ENCODE peak calls at places on chromosome 6, in four cellular contexts. One of them, this sample, is unnamed. For H3K4me1, the result is how much of the 10 kb centered on the place peaks cover.

GRCh38 chr6:53761036-53761435 is 33.8 kb upstream of the LRRC1 start:
- DNase-seq in upper lobe of left lung: no peak
- DNase-seq in ovary: no peak
- DNase-seq in spleen: no peak
- DNase-seq in this sample: no peak

GRCh38 chr6:39005774-39006173 is 42.8 kb upstream of the GLP1R start:
- DNase-seq in upper lobe of left lung: no peak
- DNase-seq in ovary: no peak
- DNase-seq in spleen: no peak
- DNase-seq in this sample: peak

GRCh38 chr6:28981833-28982475 is 23.2 kb downstream of the ZNF311 start:
- DNase-seq in upper lobe of left lung: peak
- DNase-seq in ovary: peak
- DNase-seq in spleen: peak
- DNase-seq in this sample: peak

GRCh38 chr6:101114703-101115102 is 233.6 kb upstream of the ASCC3 start:
- DNase-seq in upper lobe of left lung: no peak
- DNase-seq in ovary: no peak
- DNase-seq in spleen: no peak
- DNase-seq in this sample: no peak

GRCh38 chr6:44005507-44005903 is 121.7 kb downstream of the MRPL14 start:
- DNase-seq in upper lobe of left lung: no peak
- DNase-seq in ovary: no peak
- DNase-seq in spleen: no peak
- DNase-seq in this sample: no peak

GRCh38 chr6:167744681-167745659 is 81.7 kb upstream of the AFDN start:
- DNase-seq in upper lobe of left lung: no peak
- DNase-seq in ovary: no peak
- DNase-seq in spleen: peak
- DNase-seq in this sample: no peak

GRCh38 chr6:159267165-159267564 is 98.0 kb downstream of the FNDC1 start:
- DNase-seq in upper lobe of left lung: no peak
- DNase-seq in ovary: no peak
- DNase-seq in spleen: no peak
- DNase-seq in this sample: no peak

GRCh38 chr6:156396068-156396771 is 381.0 kb upstream of the ARID1B start:
- DNase-seq in upper lobe of left lung: no peak
- DNase-seq in ovary: no peak
- DNase-seq in spleen: no peak
- DNase-seq in this sample: no peak

GRCh38 chr6:106626485-106626884 is 2.8 kb downstream of the RTN4IP1 start:
- DNase-seq in upper lobe of left lung: no peak
- DNase-seq in ovary: no peak
- DNase-seq in spleen: no peak
- DNase-seq in this sample: no peak

GRCh38 chr6:141029908-141030307 is 1102.8 kb upstream of the GJE1 start:
- DNase-seq in upper lobe of left lung: no peak
- DNase-seq in ovary: no peak
- DNase-seq in spleen: no peak
- DNase-seq in this sample: no peak

GRCh38 chr6:167932468-167933276 is 64.8 kb upstream of the KIF25 start:
- DNase-seq in upper lobe of left lung: no peak
- DNase-seq in ovary: no peak
- DNase-seq in spleen: no peak
- DNase-seq in this sample: peak

GRCh38 chr6:108166664-108167448 is 1.0 kb downstream of the NR2E1 start:
- DNase-seq in upper lobe of left lung: peak
- DNase-seq in ovary: no peak
- DNase-seq in spleen: no peak
- DNase-seq in this sample: no peak
- H3K4me3 ChIP-seq in upper lobe of left lung: no peak
- H3K4me3 ChIP-seq in ovary: no peak
- H3K4me3 ChIP-seq in spleen: peak
- H3K4me3 ChIP-seq in this sample: peak

GRCh38 chr6:18433059-18433458 is 45.9 kb downstream of the RNF144B start:
- DNase-seq in upper lobe of left lung: no peak
- DNase-seq in ovary: no peak
- DNase-seq in spleen: no peak
- DNase-seq in this sample: no peak

GRCh38 chr6:18432180-18432579 is 45.0 kb downstream of the RNF144B start:
- DNase-seq in upper lobe of left lung: no peak
- DNase-seq in ovary: no peak
- DNase-seq in spleen: no peak
- DNase-seq in this sample: no peak

GRCh38 chr6:18429655-18430054 is 42.5 kb downstream of the RNF144B start:
- DNase-seq in upper lobe of left lung: no peak
- DNase-seq in ovary: no peak
- DNase-seq in spleen: no peak
- DNase-seq in this sample: no peak

GRCh38 chr6:18432619-18433018 is 45.5 kb downstream of the RNF144B start:
- DNase-seq in upper lobe of left lung: no peak
- DNase-seq in ovary: no peak
- DNase-seq in spleen: no peak
- DNase-seq in this sample: no peak

GRCh38 chr6:18431581-18431980 is 44.4 kb downstream of the RNF144B start:
- DNase-seq in upper lobe of left lung: no peak
- DNase-seq in ovary: no peak
- DNase-seq in spleen: no peak
- DNase-seq in this sample: no peak
- H3K4me1 ChIP-seq in upper lobe of left lung: under half
- H3K4me1 ChIP-seq in ovary: under half
- H3K4me1 ChIP-seq in spleen: under half
- H3K4me1 ChIP-seq in this sample: under half

DNA sequence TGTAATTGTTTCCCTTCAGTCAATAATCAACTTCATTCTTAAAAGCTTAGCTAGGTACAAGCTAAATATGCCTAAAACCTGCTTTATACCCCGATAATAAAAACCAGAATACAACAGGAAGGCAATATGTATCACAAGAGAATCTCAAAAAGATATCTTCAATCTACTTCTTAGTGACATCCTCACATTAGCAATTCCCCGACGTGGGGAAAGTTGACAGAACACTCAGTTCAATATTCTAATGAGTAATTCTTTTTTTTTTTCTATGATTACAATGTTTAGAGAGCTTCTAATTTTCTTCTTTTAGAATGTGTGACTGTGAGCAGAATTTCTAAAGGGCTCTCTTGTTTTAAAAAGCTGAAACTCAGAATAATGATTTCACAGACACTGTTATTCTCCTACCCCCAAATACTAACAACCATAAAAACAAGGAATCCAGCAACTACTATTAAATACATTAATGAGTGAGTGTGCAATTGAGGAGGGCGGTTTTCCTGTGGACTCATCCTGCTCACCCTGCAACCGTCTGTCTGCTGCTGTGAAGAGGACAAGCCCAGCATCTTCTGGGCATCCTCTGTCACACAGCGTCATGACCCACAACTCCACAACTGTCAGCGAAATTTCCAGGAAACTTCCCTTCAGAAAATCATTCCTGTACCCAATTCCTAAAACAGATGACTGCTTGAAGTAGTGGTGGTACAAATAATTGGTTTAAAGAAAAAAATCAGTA is 68.2 kb downstream of the DTNBP1 start:
- DNase-seq in upper lobe of left lung: no peak
- DNase-seq in ovary: no peak
- DNase-seq in spleen: no peak
- DNase-seq in this sample: no peak
- H3K27ac ChIP-seq in upper lobe of left lung: no peak
- H3K27ac ChIP-seq in ovary: no peak
- H3K27ac ChIP-seq in spleen: no peak
- H3K27ac ChIP-seq in this sample: no peak

GRCh38 chr6:41208439-41209106 is 7.6 kb upstream of the TREML2 start:
- DNase-seq in upper lobe of left lung: no peak
- DNase-seq in ovary: no peak
- DNase-seq in spleen: no peak
- DNase-seq in this sample: no peak
- H3K4me3 ChIP-seq in upper lobe of left lung: no peak
- H3K4me3 ChIP-seq in ovary: no peak
- H3K4me3 ChIP-seq in spleen: no peak
- H3K4me3 ChIP-seq in this sample: no peak

GRCh38 chr6:116986819-116987218 is 109.8 kb downstream of the RFX6 start:
- DNase-seq in upper lobe of left lung: no peak
- DNase-seq in ovary: no peak
- DNase-seq in spleen: no peak
- DNase-seq in this sample: no peak

GRCh38 chr6:116992546-116992945 is 115.5 kb downstream of the RFX6 start:
- DNase-seq in upper lobe of left lung: no peak
- DNase-seq in ovary: no peak
- DNase-seq in spleen: no peak
- DNase-seq in this sample: no peak

DNA sequence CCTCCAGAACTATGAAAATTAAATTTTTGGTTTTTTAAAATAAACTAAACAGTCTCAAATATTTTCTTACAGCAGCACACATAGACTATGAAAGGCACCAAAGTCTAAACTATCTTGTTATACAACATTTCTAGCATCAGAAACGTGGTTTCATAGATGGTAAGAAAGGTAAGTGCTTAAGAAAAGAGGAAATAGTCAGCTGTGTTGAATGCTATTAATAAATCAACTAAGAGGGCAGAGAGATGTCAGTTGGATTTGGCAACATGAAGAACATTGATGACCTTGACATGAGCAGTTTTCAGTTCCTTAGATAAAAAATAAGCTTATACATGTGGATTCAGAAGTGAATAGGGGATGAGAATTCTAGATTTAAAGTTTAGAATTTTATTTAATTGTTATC is 113.6 kb downstream of the RFX6 start:
- DNase-seq in upper lobe of left lung: no peak
- DNase-seq in ovary: no peak
- DNase-seq in spleen: no peak
- DNase-seq in this sample: no peak
- H3K4me1 ChIP-seq in upper lobe of left lung: under half
- H3K4me1 ChIP-seq in ovary: under half
- H3K4me1 ChIP-seq in spleen: under half
- H3K4me1 ChIP-seq in this sample: under half

DNA sequence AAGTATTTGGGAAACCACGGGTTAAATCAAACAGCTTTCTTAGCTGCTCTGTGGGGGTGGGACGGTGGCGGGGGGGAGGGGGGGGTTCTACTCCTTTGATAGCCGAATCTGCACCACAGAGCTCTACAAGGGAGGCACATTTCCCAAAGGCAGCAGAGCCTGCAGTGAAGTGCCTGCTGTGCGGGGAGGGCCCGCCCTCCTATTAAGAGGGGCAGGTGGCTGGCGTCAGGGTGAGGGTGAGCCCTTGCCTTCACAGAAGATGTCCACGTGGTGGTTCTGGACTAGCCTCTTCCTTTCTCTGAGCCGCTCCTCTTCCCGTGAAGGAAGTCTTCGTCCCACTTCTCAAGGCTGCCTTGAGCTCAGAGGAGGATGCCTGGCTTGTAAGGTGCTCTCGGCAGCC is 174.9 kb upstream of the THBS2 start:
- DNase-seq in upper lobe of left lung: no peak
- DNase-seq in ovary: peak
- DNase-seq in spleen: no peak
- DNase-seq in this sample: no peak
- H3K27ac ChIP-seq in upper lobe of left lung: peak
- H3K27ac ChIP-seq in ovary: peak
- H3K27ac ChIP-seq in spleen: peak
- H3K27ac ChIP-seq in this sample: no peak

This sample was measured in pancreas.